ENCODE peak calls at places on chromosomes 13 and 19, in nine cellular contexts. S is GM10248, V is stomach, R is NB4, U is colonic mucosa, I is lower leg skin, M is ovary, C is psoas muscle, P is PC-3. N is an unnamed sample.

GRCh38 chr19:10761443-10762242 is 43.8 kb downstream of the DNM2 start:
- DNase-seq in S (no peak), U (peak), C (no peak), V (peak), M (no peak), I (no peak), P (no peak), R (no peak), N (no peak)

GRCh38 chr13:22561581-22561980 is 619.2 kb upstream of the SGCG start:
- DNase-seq in M (no peak), V (no peak), R (no peak), C (no peak), U (no peak), S (no peak), I (no peak), P (no peak), N (no peak)

GRCh38 chr13:112905086-112905485 is 63.9 kb upstream of the MCF2L start:
- DNase-seq in U (no peak), S (no peak), M (no peak), R (no peak), C (no peak), P (no peak), V (no peak), I (no peak), N (no peak)

GRCh38 chr19:57850553-57851017 is 926 bp downstream of the ZNF587 start:
- DNase-seq in U (peak), S (no peak), V (peak), P (peak), C (no peak), M (no peak), I (no peak), R (no peak), N (no peak)

GRCh38 chr19:4199699-4200293 is 17.3 kb downstream of the ANKRD24 start:
- DNase-seq in C (no peak), R (no peak), I (no peak), V (no peak), P (no peak), M (no peak), U (no peak), S (no peak), N (no peak)

GRCh38 chr13:70388935-70389334 is 280.7 kb upstream of the KLHL1 start:
- DNase-seq in P (peak), I (no peak), V (no peak), U (no peak), M (no peak), C (no peak), R (no peak), S (no peak), N (no peak)

GRCh38 chr19:4436231-4436630 is 21.4 kb downstream of the UBXN6 start:
- DNase-seq in C (no peak), I (no peak), S (no peak), U (no peak), M (no peak), P (no peak), R (no peak), V (no peak), N (no peak)

GRCh38 chr19:2329162-2329505 is 650 bp downstream of the SPPL2B start:
- DNase-seq in M (no peak), S (no peak), P (no peak), I (no peak), V (no peak), U (no peak), C (no peak), R (no peak), N (no peak)

GRCh38 chr13:35694549-35695233 is 218.2 kb upstream of the MAB21L1 start:
- DNase-seq in P (no peak), M (no peak), V (no peak), I (no peak), C (no peak), U (no peak), S (peak), R (no peak), N (no peak)

GRCh38 chr19:48636859-48637448 is at the start of gene DBP:
- DNase-seq in V (peak), C (no peak), U (no peak), S (no peak), R (no peak), P (peak), I (no peak), M (no peak), N (no peak)

GRCh38 chr13:44386932-44387556 is 13.4 kb downstream of the SERP2 start:
- DNase-seq in S (no peak), U (no peak), V (no peak), C (no peak), M (no peak), P (no peak), I (no peak), R (no peak), N (no peak)

GRCh38 chr13:27374650-27375049 is 49.8 kb upstream of the GTF3A start:
- DNase-seq in M (peak), R (peak), I (peak), P (peak), S (peak), C (peak), U (peak), V (peak), N (peak)

GRCh38 chr13:66689628-66690027 is 540.5 kb downstream of the PCDH9 start:
- DNase-seq in U (no peak), C (no peak), R (no peak), S (no peak), V (no peak), M (no peak), P (peak), I (no peak), N (no peak)

GRCh38 chr19:13834308-13834790 is 39.1 kb downstream of the ZSWIM4 start:
- DNase-seq in V (no peak), R (no peak), U (no peak), P (peak), I (no peak), M (no peak), C (no peak), S (no peak), N (no peak)

GRCh38 chr13:73018336-73018735 is 40.5 kb upstream of the KLF5 start:
- DNase-seq in P (peak), R (no peak), U (no peak), S (no peak), M (no peak), C (no peak), I (no peak), V (no peak), N (no peak)

GRCh38 chr19:49114630-49115363 is 627 bp downstream of the LIN7B start:
- DNase-seq in I (peak), C (peak), R (peak), P (no peak), S (no peak), M (peak), U (peak), V (peak), N (peak)

GRCh38 chr13:103351035-103351828 is 285.0 kb upstream of the SLC10A2 start:
- DNase-seq in M (no peak), U (no peak), I (no peak), S (no peak), R (no peak), V (no peak), C (no peak), P (peak), N (no peak)

GRCh38 chr19:55240713-55241020 is 12.1 kb upstream of the TMEM86B start:
- DNase-seq in I (no peak), M (no peak), P (no peak), C (no peak), U (no peak), S (no peak), V (no peak), R (no peak), N (no peak)

GRCh38 chr19:13181747-13182388 is 31.7 kb downstream of the IER2 start:
- DNase-seq in V (peak), I (peak), P (peak), M (peak), U (peak), R (peak), C (peak), S (peak), N (no peak)

GRCh38 chr13:104422668-104423067 is 1356.5 kb upstream of the SLC10A2 start:
- DNase-seq in I (no peak), S (no peak), C (no peak), V (no peak), P (peak), M (no peak), U (no peak), R (no peak), N (no peak)

GRCh38 chr19:4373601-4374441 is 26.5 kb downstream of the SH3GL1 start:
- DNase-seq in U (no peak), P (no peak), V (no peak), R (peak), C (peak), S (no peak), M (peak), I (peak), N (no peak)

GRCh38 chr13:111429064-111429558 is 108.7 kb downstream of the TEX29 start:
- DNase-seq in R (peak), C (no peak), M (no peak), U (peak), P (peak), I (peak), V (no peak), S (peak), N (peak)

GRCh38 chr13:36847541-36848045 is 28.6 kb downstream of the RFXAP start:
- DNase-seq in P (no peak), U (no peak), R (no peak), S (no peak), M (no peak), I (no peak), V (peak), C (no peak), N (no peak)

GRCh38 chr13:36850790-36851438 is 31.9 kb downstream of the RFXAP start:
- DNase-seq in M (no peak), R (peak), S (no peak), P (no peak), C (no peak), U (peak), I (no peak), V (no peak), N (peak)

GRCh38 chr13:36848228-36848982 is 29.4 kb downstream of the RFXAP start:
- DNase-seq in R (peak), P (no peak), M (no peak), V (no peak), S (no peak), U (no peak), C (no peak), I (no peak), N (no peak)
- TF ChIP-seq CTCF in R (peak), P (no peak), M (no peak), V (no peak), S (peak), U (no peak), C (no peak), I (no peak), N (peak)

DNA sequence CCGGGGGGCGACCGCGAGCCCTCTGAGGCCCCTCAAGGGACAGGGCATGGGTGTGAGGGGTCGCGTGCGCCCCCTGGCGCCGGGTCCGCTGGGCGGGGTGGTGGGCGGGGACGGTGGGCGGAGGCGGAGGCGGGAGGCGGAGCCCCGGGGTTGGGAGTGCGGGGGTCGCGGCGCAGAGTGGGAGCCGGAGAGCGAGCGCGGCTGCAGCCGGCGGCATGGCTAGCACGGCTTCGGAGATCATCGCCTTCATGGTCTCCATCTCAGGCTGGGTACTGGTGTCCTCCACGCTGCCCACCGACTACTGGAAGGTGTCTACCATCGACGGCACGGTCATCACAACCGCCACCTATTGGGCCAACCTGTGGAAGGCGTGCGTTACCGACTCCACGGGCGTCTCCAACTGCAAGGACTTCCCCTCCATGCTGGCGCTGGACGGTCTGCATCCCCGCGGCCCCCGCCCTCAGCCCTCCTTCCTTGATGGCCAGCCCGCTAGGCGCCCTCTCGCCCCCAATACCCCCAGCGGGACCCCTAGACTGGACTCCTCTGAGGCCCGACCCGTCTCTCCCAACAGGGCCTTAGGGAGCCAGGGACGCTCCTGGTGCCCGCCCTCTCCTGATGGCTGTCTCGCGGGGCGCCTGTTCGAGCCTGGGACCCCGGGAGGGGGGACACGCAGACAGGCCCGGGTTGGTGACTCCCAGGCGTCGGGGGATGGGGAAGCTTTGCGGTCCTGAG is at the start of gene CLDN10:
- DNase-seq in V (no peak), P (no peak), U (peak), R (no peak), I (no peak), S (peak), C (peak), M (no peak), N (peak)
- TF ChIP-seq CTCF in V (no peak), P (no peak), U (no peak), R (no peak), I (no peak), S (no peak), C (no peak), M (no peak), N (peak)

DNA sequence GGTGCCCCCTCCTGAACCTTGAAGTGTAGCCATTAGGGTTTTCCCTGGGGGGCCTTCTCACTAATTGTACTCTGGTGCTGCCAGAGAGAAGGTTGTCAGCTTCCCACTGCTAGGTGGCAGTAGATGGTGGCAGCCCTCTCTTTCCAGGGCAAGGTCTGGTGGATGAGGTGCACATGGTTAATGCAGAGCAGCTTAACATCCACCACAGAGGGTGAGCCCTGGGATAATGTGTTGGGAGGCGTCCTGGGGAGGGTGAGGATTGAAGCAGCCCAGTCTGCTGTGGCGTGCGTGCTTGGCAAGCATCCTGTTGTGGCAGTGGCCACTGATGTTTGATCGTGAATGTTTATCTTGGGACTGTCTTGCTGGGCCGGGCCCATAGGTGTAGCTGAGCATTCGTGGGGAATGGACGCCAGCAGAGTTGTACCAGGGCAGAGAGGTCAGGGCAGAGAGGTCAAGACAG is 5.8 kb downstream of the EGLN2 start:
- DNase-seq in P (no peak), S (no peak), U (peak), M (no peak), R (no peak), V (peak), C (no peak), I (no peak), N (no peak)
- TF ChIP-seq CTCF in P (peak), S (no peak), U (no peak), M (no peak), R (no peak), V (no peak), C (no peak), I (no peak), N (no peak)

GRCh38 chr19:6738726-6739389 is 622 bp upstream of the TRIP10 start:
- DNase-seq in P (no peak), S (no peak), I (peak), U (peak), C (peak), R (no peak), M (peak), V (peak), N (peak)
- TF ChIP-seq CTCF in P (no peak), S (no peak), I (peak), U (no peak), C (no peak), R (no peak), M (no peak), V (no peak), N (no peak)

DNA sequence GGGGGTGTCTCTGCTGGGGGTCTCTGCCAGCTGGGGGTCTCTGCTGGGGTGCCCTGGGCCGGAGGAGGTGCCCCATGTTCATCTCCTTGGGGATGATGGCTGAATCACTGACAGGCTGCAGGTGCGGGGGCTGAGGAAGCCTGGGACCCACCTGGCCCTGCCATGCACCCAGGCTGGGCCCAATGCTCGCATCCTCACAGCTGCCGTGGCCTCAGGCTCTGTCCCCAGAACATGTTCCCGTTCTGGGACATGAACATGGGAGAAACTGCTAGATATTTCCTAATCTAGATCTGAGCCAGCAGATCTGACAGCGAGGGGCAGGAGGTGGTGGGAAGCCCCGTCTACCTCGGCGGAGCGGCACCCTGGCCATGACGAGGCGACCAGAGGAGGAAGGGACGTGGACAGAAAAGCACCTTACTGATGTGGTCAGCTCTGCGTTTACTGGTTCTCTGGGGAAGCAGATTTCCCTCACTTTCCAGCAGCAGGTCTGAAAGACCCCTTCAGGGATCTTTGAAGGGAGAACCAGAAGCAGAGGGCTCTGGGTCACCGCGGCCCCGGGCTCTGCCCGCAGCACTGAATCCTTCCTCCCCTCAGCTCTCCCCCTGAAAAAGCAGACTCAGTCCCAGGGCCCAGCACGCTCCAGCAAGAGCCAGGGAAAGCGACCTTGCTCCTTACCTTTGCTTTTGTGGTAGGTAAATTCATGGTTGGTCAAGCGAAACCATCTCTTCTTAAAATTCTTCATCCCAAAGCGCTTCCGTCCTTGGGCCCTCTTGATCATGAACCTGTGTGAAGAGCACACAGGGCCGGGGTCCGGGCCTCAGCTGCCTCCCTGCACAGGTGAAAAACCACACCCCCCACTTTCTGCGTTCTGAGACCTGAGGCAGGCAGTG is 26.5 kb upstream of the C13orf46 start:
- DNase-seq in U (no peak), R (no peak), P (no peak), M (no peak), C (no peak), V (no peak), S (no peak), I (no peak), N (no peak)
- TF ChIP-seq CTCF in U (no peak), R (no peak), P (no peak), M (no peak), C (no peak), V (no peak), S (no peak), I (no peak), N (no peak)

DNA sequence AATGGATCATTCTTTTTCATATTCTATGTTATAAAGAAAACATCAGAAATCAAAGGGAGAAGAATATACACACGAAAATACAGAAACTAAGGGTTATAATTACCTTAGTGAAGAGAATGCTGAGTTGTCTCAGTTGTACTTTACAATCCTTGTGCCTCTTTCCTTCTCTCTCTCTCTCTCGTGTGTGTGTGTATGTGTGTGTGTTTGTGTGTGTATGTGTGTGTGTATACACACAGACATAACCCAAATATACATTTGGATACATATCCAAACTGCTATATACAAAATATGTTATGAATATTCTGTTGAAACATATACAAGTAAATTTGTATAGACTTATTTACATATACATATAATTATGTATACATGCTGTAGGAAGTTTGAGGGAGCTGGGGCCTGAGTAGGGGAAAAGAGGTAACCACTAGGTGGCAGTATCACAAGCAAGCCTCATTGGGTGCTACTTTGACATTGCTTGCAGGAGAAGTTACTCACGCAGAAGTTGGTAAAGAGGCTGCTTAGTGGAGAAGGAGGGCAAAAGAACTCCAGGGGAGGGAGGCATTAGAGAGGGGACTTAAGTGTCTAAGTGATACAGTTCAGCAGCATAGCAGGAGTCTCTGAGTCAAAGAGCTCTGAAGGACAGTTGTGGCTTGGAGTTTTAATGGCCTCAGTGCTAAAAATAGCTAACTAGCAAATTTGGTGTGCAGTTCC is 465.1 kb upstream of the PCDH20 start:
- DNase-seq in P (peak), U (no peak), M (no peak), V (peak), S (peak), C (no peak), R (peak), I (no peak), N (peak)
- TF ChIP-seq CTCF in P (peak), U (no peak), M (no peak), V (no peak), S (peak), C (no peak), R (peak), I (no peak), N (peak)